ENCODE peak calls at places on chromosome 10, in six cellular contexts. Y is endothelial cell of umbilical vein, C is astrocyte, K is neuronal stem cell, B is GM23248, D is H9. R is an unnamed sample.

GRCh38 chr10:130335336-130335735 is 199.1 kb downstream of the GLRX3 start:
- DNase-seq in Y (no peak), C (no peak), K (no peak), B (no peak), D (no peak), R (no peak)

GRCh38 chr10:13536674-13537366 is 8.0 kb upstream of the BEND7 start:
- DNase-seq in Y (peak), C (peak), K (peak), B (peak), D (peak), R (peak)

GRCh38 chr10:97180367-97180763 is 5.4 kb downstream of the SLIT1 start:
- DNase-seq in Y (no peak), C (no peak), K (no peak), B (no peak), D (no peak), R (no peak)

GRCh38 chr10:72625276-72625607 is 637 bp downstream of the MICU1 start:
- DNase-seq in Y (no peak), C (no peak), K (no peak), B (no peak), D (no peak), R (no peak)

GRCh38 chr10:98033515-98033914 is 3.1 kb upstream of the CRTAC1 start:
- DNase-seq in Y (no peak), C (no peak), K (no peak), B (no peak), D (no peak), R (peak)

GRCh38 chr10:108327706-108328105 is 1163.2 kb upstream of the SORCS1 start:
- DNase-seq in Y (no peak), C (peak), K (no peak), B (peak), D (no peak), R (peak)

GRCh38 chr10:104449402-104449801 is 95.8 kb downstream of the CFAP58 start:
- DNase-seq in Y (no peak), C (peak), K (no peak), B (peak), D (no peak), R (no peak)

GRCh38 chr10:91190388-91190870 is 30.0 kb upstream of the PCGF5 start:
- DNase-seq in Y (no peak), C (peak), K (no peak), B (peak), D (no peak), R (no peak)

GRCh38 chr10:60446070-60446833 is 56.6 kb upstream of the ANK3 start:
- DNase-seq in Y (no peak), C (peak), K (no peak), B (peak), D (no peak), R (no peak)

GRCh38 chr10:15035385-15036301 is 8.1 kb upstream of the OLAH start:
- DNase-seq in Y (peak), C (peak), K (no peak), B (no peak), D (peak), R (no peak)

GRCh38 chr10:3478153-3478552 is 305.6 kb upstream of the PITRM1 start:
- DNase-seq in Y (no peak), C (no peak), K (no peak), B (no peak), D (no peak), R (no peak)
- H3K4me2 ChIP-seq in Y (no peak), C (no peak), K (no peak), B (peak), D (no peak), R (peak)

GRCh38 chr10:3759397-3759796 is 25.6 kb downstream of the KLF6 start:
- DNase-seq in Y (no peak), C (no peak), K (no peak), B (no peak), D (no peak), R (no peak)

GRCh38 chr10:3756360-3756740 is 28.7 kb downstream of the KLF6 start:
- DNase-seq in Y (no peak), C (no peak), K (no peak), B (no peak), D (no peak), R (no peak)

GRCh38 chr10:3758491-3758970 is 26.5 kb downstream of the KLF6 start:
- DNase-seq in Y (no peak), C (no peak), K (no peak), B (no peak), D (no peak), R (no peak)

GRCh38 chr10:3757250-3757637 is 27.8 kb downstream of the KLF6 start:
- DNase-seq in Y (no peak), C (no peak), K (no peak), B (no peak), D (peak), R (no peak)

GRCh38 chr10:3757638-3758490 is 27.1 kb downstream of the KLF6 start:
- DNase-seq in Y (no peak), C (no peak), K (no peak), B (peak), D (peak), R (peak)
- H3K27ac ChIP-seq in Y (no peak), C (no peak), K (no peak), B (no peak), D (no peak), R (peak)

DNA sequence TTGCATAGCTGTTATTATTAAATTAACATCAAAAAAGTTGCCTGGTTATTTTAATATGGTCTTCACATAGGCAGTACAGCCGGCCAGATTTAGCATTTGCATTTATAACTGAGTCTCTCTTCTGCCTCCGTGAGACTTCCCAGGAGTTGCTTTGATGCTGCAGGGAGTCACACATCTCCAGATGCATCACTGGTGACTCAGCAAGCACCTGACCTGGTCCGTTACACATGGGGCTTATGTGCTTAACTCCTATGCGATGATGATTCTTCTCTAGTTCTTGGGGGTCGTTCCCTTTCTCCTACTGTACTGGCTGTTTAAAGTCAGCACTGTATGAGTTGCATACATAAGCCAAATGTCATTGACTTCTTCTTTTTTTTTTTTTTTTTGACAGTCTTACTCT is 13.1 kb upstream of the AKR1E2 start:
- DNase-seq in Y (peak), C (peak), K (no peak), B (peak), D (no peak), R (peak)
- H3K4me2 ChIP-seq in Y (no peak), C (peak), K (no peak), B (no peak), D (no peak), R (no peak)

DNA sequence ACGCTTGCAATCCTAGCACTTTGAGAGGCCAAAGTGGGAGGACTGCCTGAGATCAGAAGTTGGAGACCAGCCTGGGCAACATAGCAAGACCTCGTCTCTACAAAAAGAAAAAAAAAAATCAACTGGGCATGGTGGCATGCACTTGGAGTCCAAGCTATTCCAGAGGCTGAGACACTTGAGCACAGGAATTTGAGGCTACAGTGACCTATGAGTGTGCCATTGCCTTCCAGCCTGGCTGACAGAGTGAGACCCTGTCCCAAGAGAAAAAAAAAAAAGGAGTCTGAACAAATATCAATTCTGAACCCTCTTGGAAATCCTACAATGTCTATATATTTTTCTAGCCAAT is 126.8 kb upstream of the NRP1 start:
- DNase-seq in Y (no peak), C (no peak), K (no peak), B (no peak), D (no peak), R (no peak)
- H3K27ac ChIP-seq in Y (no peak), C (no peak), K (no peak), B (peak), D (no peak), R (no peak)

DNA sequence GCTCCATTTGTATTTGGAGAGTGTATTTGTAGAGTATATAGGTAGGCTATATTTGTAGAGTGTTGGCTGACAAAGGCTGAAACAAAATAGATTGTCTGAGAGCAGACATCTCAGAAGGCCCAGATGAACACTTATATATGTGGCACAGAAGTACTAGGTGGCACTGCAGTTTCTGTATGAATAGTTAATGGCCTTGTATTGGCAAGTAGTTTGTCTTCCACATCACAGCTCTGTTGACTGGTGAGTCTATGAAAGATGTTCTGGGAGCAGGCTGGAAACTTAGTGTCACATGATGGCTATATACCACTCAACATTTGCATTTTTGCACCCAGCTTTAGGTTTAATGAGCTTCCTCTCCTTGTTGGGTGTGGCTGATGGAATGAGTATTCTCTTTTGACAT is 51.9 kb downstream of the CCNY start:
- DNase-seq in Y (no peak), C (no peak), K (no peak), B (no peak), D (no peak), R (no peak)
- H3K4me2 ChIP-seq in Y (no peak), C (no peak), K (no peak), B (no peak), D (no peak), R (no peak)